ENCODE peak calls at places on chromosomes 5 and 9, in seven cellular contexts. One of them, this sample, is unnamed.

GRCh38 chr9:94780516-94780950 is 54.0 kb downstream of the AOPEP start:
- DNase-seq in HCT116: no peak
- DNase-seq in GM12878: no peak
- DNase-seq in HepG2: no peak
- DNase-seq in SK-N-SH: peak; percentile 59
- DNase-seq in K562: no peak
- DNase-seq in H1: no peak
- DNase-seq in this sample: no peak

GRCh38 chr5:54651482-54652076 is 134.0 kb downstream of the SNX18 start:
- DNase-seq in HCT116: no peak
- DNase-seq in GM12878: no peak
- DNase-seq in HepG2: no peak
- DNase-seq in SK-N-SH: peak; percentile 17
- DNase-seq in K562: no peak
- DNase-seq in H1: no peak
- DNase-seq in this sample: peak; percentile 64

GRCh38 chr9:117487555-117488175 is 72.8 kb upstream of the ASTN2 start:
- DNase-seq in HCT116: no peak
- DNase-seq in GM12878: peak; percentile 7
- DNase-seq in HepG2: peak; percentile 72
- DNase-seq in SK-N-SH: peak; percentile 85
- DNase-seq in K562: peak; percentile 39
- DNase-seq in H1: peak; percentile 82
- DNase-seq in this sample: peak; percentile 63

GRCh38 chr9:137485343-137486140 is 26.4 kb upstream of the NSMF start:
- DNase-seq in HCT116: no peak
- DNase-seq in GM12878: no peak
- DNase-seq in HepG2: no peak
- DNase-seq in SK-N-SH: peak; percentile 21
- DNase-seq in K562: no peak
- DNase-seq in H1: no peak
- DNase-seq in this sample: peak; percentile 75

GRCh38 chr9:104961238-104961637 is 33.3 kb upstream of the ABCA1 start:
- DNase-seq in HCT116: no peak
- DNase-seq in GM12878: peak; percentile 2
- DNase-seq in HepG2: peak; percentile 72
- DNase-seq in SK-N-SH: peak; percentile 25
- DNase-seq in K562: peak; percentile 60
- DNase-seq in H1: peak; percentile 38
- DNase-seq in this sample: no peak

GRCh38 chr9:92590386-92590785 is 54.6 kb upstream of the ECM2 start:
- DNase-seq in HCT116: no peak
- DNase-seq in GM12878: no peak
- DNase-seq in HepG2: no peak
- DNase-seq in SK-N-SH: no peak
- DNase-seq in K562: no peak
- DNase-seq in H1: no peak
- DNase-seq in this sample: no peak

GRCh38 chr5:104573979-104574709 is 1011.6 kb upstream of the NUDT12 start:
- DNase-seq in HCT116: no peak
- DNase-seq in GM12878: no peak
- DNase-seq in HepG2: no peak
- DNase-seq in SK-N-SH: no peak
- DNase-seq in K562: no peak
- DNase-seq in H1: no peak
- DNase-seq in this sample: peak; percentile 13

GRCh38 chr9:70514273-70514672 is 99.8 kb upstream of the KLF9 start:
- DNase-seq in HCT116: no peak
- DNase-seq in GM12878: no peak
- DNase-seq in HepG2: no peak
- DNase-seq in SK-N-SH: no peak
- DNase-seq in K562: no peak
- DNase-seq in H1: no peak
- DNase-seq in this sample: no peak

GRCh38 chr5:111932628-111933027 is 175.6 kb upstream of the NREP start:
- DNase-seq in HCT116: no peak
- DNase-seq in GM12878: no peak
- DNase-seq in HepG2: no peak
- DNase-seq in SK-N-SH: no peak
- DNase-seq in K562: no peak
- DNase-seq in H1: no peak
- DNase-seq in this sample: no peak

GRCh38 chr5:123719004-123719403 is 207.0 kb downstream of the CSNK1G3 start:
- DNase-seq in HCT116: no peak
- DNase-seq in GM12878: no peak
- DNase-seq in HepG2: no peak
- DNase-seq in SK-N-SH: no peak
- DNase-seq in K562: no peak
- DNase-seq in H1: no peak
- DNase-seq in this sample: no peak

GRCh38 chr5:175538576-175538975 is 60.2 kb downstream of the SFXN1 start:
- DNase-seq in HCT116: no peak
- DNase-seq in GM12878: no peak
- DNase-seq in HepG2: no peak
- DNase-seq in SK-N-SH: no peak
- DNase-seq in K562: no peak
- DNase-seq in H1: no peak
- DNase-seq in this sample: no peak

GRCh38 chr5:122101636-122102285 is 23.7 kb upstream of the LOX start:
- DNase-seq in HCT116: peak; percentile 26
- DNase-seq in GM12878: no peak
- DNase-seq in HepG2: peak; percentile 23
- DNase-seq in SK-N-SH: peak; percentile 23
- DNase-seq in K562: peak; percentile 29
- DNase-seq in H1: no peak
- DNase-seq in this sample: peak; percentile 5

GRCh38 chr5:122095158-122095557 is 17.1 kb upstream of the LOX start:
- DNase-seq in HCT116: no peak
- DNase-seq in GM12878: no peak
- DNase-seq in HepG2: no peak
- DNase-seq in SK-N-SH: no peak
- DNase-seq in K562: no peak
- DNase-seq in H1: no peak
- DNase-seq in this sample: no peak

GRCh38 chr5:122097391-122097790 is 19.3 kb upstream of the LOX start:
- DNase-seq in HCT116: no peak
- DNase-seq in GM12878: no peak
- DNase-seq in HepG2: no peak
- DNase-seq in SK-N-SH: no peak
- DNase-seq in K562: no peak
- DNase-seq in H1: no peak
- DNase-seq in this sample: no peak

GRCh38 chr5:122102825-122103224 is 24.8 kb upstream of the LOX start:
- DNase-seq in HCT116: no peak
- DNase-seq in GM12878: no peak
- DNase-seq in HepG2: no peak
- DNase-seq in SK-N-SH: no peak
- DNase-seq in K562: no peak
- DNase-seq in H1: no peak
- DNase-seq in this sample: no peak

GRCh38 chr5:122099060-122099790 is 21.2 kb upstream of the LOX start:
- DNase-seq in HCT116: peak; percentile 51
- DNase-seq in GM12878: no peak
- DNase-seq in HepG2: no peak
- DNase-seq in SK-N-SH: no peak
- DNase-seq in K562: peak; percentile 57
- DNase-seq in H1: no peak
- DNase-seq in this sample: no peak
- TF ChIP-seq JUND in HCT116: peak; percentile 50
- TF ChIP-seq JUND in GM12878: no peak
- TF ChIP-seq JUND in HepG2: no peak
- TF ChIP-seq JUND in SK-N-SH: peak; percentile 41
- TF ChIP-seq JUND in K562: peak; percentile 80
- TF ChIP-seq JUND in H1: no peak
- TF ChIP-seq JUND in this sample: no peak

GRCh38 chr5:148469446-148470062 is 85.8 kb downstream of the FBXO38 start:
- DNase-seq in HCT116: no peak
- DNase-seq in GM12878: no peak
- DNase-seq in HepG2: no peak
- DNase-seq in SK-N-SH: no peak
- DNase-seq in K562: no peak
- DNase-seq in H1: no peak
- DNase-seq in this sample: peak; percentile 43
- TF ChIP-seq JUND in HCT116: no peak
- TF ChIP-seq JUND in GM12878: no peak
- TF ChIP-seq JUND in HepG2: no peak
- TF ChIP-seq JUND in SK-N-SH: no peak
- TF ChIP-seq JUND in K562: no peak
- TF ChIP-seq JUND in H1: no peak
- TF ChIP-seq JUND in this sample: no peak

DNA sequence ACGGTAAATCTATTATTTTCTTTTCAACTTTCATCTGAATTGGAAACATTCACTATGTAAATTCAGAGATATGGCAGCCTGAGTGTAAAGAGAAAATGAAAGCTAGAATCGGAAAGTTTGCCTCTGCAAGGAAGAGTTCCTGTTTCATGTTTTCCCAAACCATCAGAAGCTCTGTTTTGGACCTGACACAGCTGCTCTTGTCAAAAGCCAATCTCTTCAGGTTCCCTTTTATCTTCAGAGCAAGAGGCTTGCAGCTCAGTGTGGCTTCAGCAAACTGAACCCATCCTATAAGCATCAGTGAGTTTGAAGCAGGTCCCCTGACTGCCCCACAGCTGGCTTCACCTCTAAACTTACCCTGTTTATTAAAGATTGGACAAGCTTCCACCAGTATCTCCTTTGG is 1099.7 kb downstream of the DTWD2 start:
- DNase-seq in HCT116: no peak
- DNase-seq in GM12878: peak; percentile 27
- DNase-seq in HepG2: no peak
- DNase-seq in SK-N-SH: no peak
- DNase-seq in K562: no peak
- DNase-seq in H1: no peak
- DNase-seq in this sample: no peak
- TF ChIP-seq JUND in HCT116: no peak
- TF ChIP-seq JUND in GM12878: no peak
- TF ChIP-seq JUND in HepG2: no peak
- TF ChIP-seq JUND in SK-N-SH: no peak
- TF ChIP-seq JUND in K562: no peak
- TF ChIP-seq JUND in H1: no peak
- TF ChIP-seq JUND in this sample: no peak

DNA sequence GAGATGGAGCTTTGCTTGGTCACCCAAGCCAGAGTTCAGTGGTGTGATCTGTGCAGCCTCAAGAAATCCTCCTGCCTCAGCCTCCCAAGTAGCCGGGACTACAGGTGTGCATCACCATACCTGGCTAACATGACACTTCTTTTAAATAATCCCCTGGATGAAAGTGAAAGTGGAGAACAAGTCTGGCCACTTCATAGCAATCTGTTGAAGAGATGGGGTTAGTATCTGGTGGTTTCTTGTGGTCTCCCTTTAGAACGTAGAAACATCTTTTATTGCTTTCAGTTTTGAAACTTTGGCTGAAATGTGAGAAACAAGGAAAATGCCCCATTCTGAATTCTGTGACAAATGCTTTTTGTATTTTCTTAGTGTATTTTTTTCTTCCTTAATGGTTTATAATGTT is 452.5 kb upstream of the RIOK2 start:
- DNase-seq in HCT116: no peak
- DNase-seq in GM12878: peak; percentile 7
- DNase-seq in HepG2: no peak
- DNase-seq in SK-N-SH: no peak
- DNase-seq in K562: no peak
- DNase-seq in H1: no peak
- DNase-seq in this sample: no peak
- TF ChIP-seq JUND in HCT116: no peak
- TF ChIP-seq JUND in GM12878: no peak
- TF ChIP-seq JUND in HepG2: no peak
- TF ChIP-seq JUND in SK-N-SH: no peak
- TF ChIP-seq JUND in K562: no peak
- TF ChIP-seq JUND in H1: no peak
- TF ChIP-seq JUND in this sample: no peak

GRCh38 chr5:143006511-143006910 is 236.3 kb downstream of the ARHGAP26 start:
- DNase-seq in HCT116: no peak
- DNase-seq in GM12878: no peak
- DNase-seq in HepG2: no peak
- DNase-seq in SK-N-SH: no peak
- DNase-seq in K562: no peak
- DNase-seq in H1: no peak
- DNase-seq in this sample: no peak

GRCh38 chr5:143010335-143010734 is 240.2 kb downstream of the ARHGAP26 start:
- DNase-seq in HCT116: no peak
- DNase-seq in GM12878: no peak
- DNase-seq in HepG2: no peak
- DNase-seq in SK-N-SH: no peak
- DNase-seq in K562: no peak
- DNase-seq in H1: no peak
- DNase-seq in this sample: no peak

GRCh38 chr5:143011621-143012020 is 241.4 kb downstream of the ARHGAP26 start:
- DNase-seq in HCT116: no peak
- DNase-seq in GM12878: no peak
- DNase-seq in HepG2: peak; percentile 92
- DNase-seq in SK-N-SH: no peak
- DNase-seq in K562: no peak
- DNase-seq in H1: no peak
- DNase-seq in this sample: no peak

GRCh38 chr5:143008032-143008431 is 237.9 kb downstream of the ARHGAP26 start:
- DNase-seq in HCT116: no peak
- DNase-seq in GM12878: no peak
- DNase-seq in HepG2: no peak
- DNase-seq in SK-N-SH: no peak
- DNase-seq in K562: no peak
- DNase-seq in H1: no peak
- DNase-seq in this sample: no peak

DNA sequence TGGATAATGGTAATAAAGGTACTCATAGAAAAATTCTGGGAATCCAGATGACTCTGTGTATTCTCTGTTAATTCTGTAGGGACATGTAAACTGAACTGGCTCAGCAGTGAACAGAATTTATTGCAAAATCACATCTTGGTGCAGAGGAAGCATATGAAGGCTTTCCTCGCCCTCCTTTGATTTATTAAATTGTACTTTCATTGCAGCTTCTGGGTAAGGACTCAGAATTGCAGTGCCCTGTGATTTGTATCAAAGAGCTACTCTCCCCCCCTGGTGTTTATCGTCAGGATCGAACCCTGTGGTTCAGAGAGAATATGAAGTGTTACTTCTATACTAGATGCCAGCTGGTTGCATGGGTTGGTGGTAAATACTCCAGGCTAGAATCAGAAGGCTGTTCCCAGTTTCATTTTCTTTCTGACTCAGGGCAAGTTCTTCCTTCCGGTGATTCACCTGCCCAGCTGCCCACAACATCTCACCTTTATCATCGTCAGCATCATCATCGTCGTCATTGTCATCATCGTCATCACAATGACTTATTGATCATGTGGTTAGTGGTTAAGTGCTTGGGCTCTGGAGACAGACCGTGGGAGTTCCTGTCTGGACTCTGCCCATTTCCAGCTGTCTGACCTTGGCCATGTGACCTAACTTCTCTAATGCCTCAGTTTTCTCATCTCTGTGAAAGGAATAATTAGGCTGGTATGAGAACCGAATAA is 238.8 kb downstream of the ARHGAP26 start:
- DNase-seq in HCT116: peak; percentile 79
- DNase-seq in GM12878: peak; percentile 98
- DNase-seq in HepG2: no peak
- DNase-seq in SK-N-SH: no peak
- DNase-seq in K562: no peak
- DNase-seq in H1: no peak
- DNase-seq in this sample: no peak
- TF ChIP-seq JUND in HCT116: peak; percentile 61
- TF ChIP-seq JUND in GM12878: peak; percentile 93
- TF ChIP-seq JUND in HepG2: no peak
- TF ChIP-seq JUND in SK-N-SH: no peak
- TF ChIP-seq JUND in K562: no peak
- TF ChIP-seq JUND in H1: no peak
- TF ChIP-seq JUND in this sample: no peak

This sample was measured in T47D.